ENCODE peak calls at places on chromosomes 12 and 14, in eight cellular contexts. R is BE2C; F is ascending aorta; Y is A549; M is GM06990; V is bronchial epithelial cell; N is astrocyte of the spinal cord; D is effector memory CD4-positive, alpha-beta T cell. E is an unnamed sample.

GRCh38 chr14:90970167-90970600 is 90.3 kb downstream of the RPS6KA5 start:
- DNase-seq in R (no peak), F (no peak), Y (peak; percentile 29), M (peak; percentile 16), V (peak; percentile 90), N (peak; percentile 4), D (no peak), E (no peak)

GRCh38 chr12:68180792-68181744 is 21.5 kb upstream of the IFNG start:
- DNase-seq in R (no peak), F (no peak), Y (no peak), M (no peak), V (peak; percentile 34), N (no peak), D (no peak), E (no peak)

GRCh38 chr14:20823859-20824258 is 21.2 kb upstream of the RNASE1 start:
- DNase-seq in R (no peak), F (no peak), Y (no peak), M (no peak), V (no peak), N (no peak), D (no peak), E (no peak)

GRCh38 chr12:19988918-19989317 is 379.4 kb upstream of the PDE3A start:
- DNase-seq in R (no peak), F (no peak), Y (no peak), M (no peak), V (no peak), N (no peak), D (no peak), E (no peak)

GRCh38 chr14:105251920-105252319 is 3.6 kb downstream of the BTBD6 start:
- DNase-seq in R (peak; percentile 1), F (no peak), Y (no peak), M (no peak), V (no peak), N (no peak), D (no peak), E (no peak)

GRCh38 chr12:93011100-93011499 is 82.0 kb upstream of the EEA1 start:
- DNase-seq in R (no peak), F (no peak), Y (no peak), M (no peak), V (no peak), N (no peak), D (no peak), E (no peak)

GRCh38 chr14:89146291-89146690 is 270.7 kb downstream of the FOXN3 start:
- DNase-seq in R (no peak), F (no peak), Y (no peak), M (no peak), V (no peak), N (peak; percentile 14), D (no peak), E (no peak)

GRCh38 chr14:69999246-69999645 is 120.0 kb downstream of the SMOC1 start:
- DNase-seq in R (no peak), F (no peak), Y (peak; percentile 95), M (no peak), V (peak; percentile 100), N (peak; percentile 99), D (no peak), E (no peak)

GRCh38 chr14:46691819-46692218 is 40.2 kb upstream of the RPL10L start:
- DNase-seq in R (no peak), F (no peak), Y (no peak), M (no peak), V (peak; percentile 57), N (no peak), D (no peak), E (no peak)

GRCh38 chr12:91178801-91179200 is 3.8 kb downstream of the DCN start:
- DNase-seq in R (no peak), F (no peak), Y (no peak), M (no peak), V (no peak), N (no peak), D (no peak), E (no peak)

GRCh38 chr14:50862171-50862570 is 9.7 kb upstream of the ABHD12B start:
- DNase-seq in R (no peak), F (no peak), Y (no peak), M (no peak), V (no peak), N (no peak), D (no peak), E (no peak)

GRCh38 chr12:20234474-20234873 is 133.9 kb upstream of the PDE3A start:
- DNase-seq in R (no peak), F (no peak), Y (no peak), M (no peak), V (no peak), N (no peak), D (no peak), E (no peak)

GRCh38 chr12:32737715-32738114 is 18.0 kb downstream of the YARS2 start:
- DNase-seq in R (no peak), F (no peak), Y (no peak), M (no peak), V (no peak), N (no peak), D (no peak), E (no peak)

GRCh38 chr12:124884587-124885438 is 21.1 kb upstream of the SCARB1 start:
- DNase-seq in R (peak; percentile 48), F (no peak), Y (no peak), M (peak; percentile 78), V (no peak), N (no peak), D (no peak), E (peak; percentile 79)

GRCh38 chr14:33364536-33364935 is 425.9 kb downstream of the NPAS3 start:
- DNase-seq in R (no peak), F (no peak), Y (no peak), M (no peak), V (no peak), N (no peak), D (no peak), E (no peak)

GRCh38 chr12:112005419-112006395 is 7.3 kb downstream of the TMEM116 start:
- DNase-seq in R (no peak), F (no peak), Y (peak; percentile 57), M (no peak), V (peak; percentile 44), N (no peak), D (no peak), E (no peak)

GRCh38 chr12:72271741-72272661 is at the start of gene TRHDE:
- DNase-seq in R (peak; percentile 12), F (no peak), Y (peak; percentile 17), M (peak; percentile 3), V (no peak), N (peak; percentile 76), D (no peak), E (no peak)

GRCh38 chr14:100586520-100587247 is 533 bp downstream of the BEGAIN start:
- DNase-seq in R (peak; percentile 66), F (no peak), Y (peak; percentile 61), M (no peak), V (peak; percentile 65), N (no peak), D (no peak), E (no peak)

GRCh38 chr14:39766397-39767000 is 334.3 kb upstream of the FBXO33 start:
- DNase-seq in R (no peak), F (no peak), Y (no peak), M (no peak), V (no peak), N (no peak), D (no peak), E (no peak)

GRCh38 chr12:11812558-11813421 is 163.3 kb downstream of the ETV6 start:
- DNase-seq in R (peak; percentile 44), F (no peak), Y (no peak), M (peak; percentile 67), V (no peak), N (peak; percentile 73), D (no peak), E (no peak)

GRCh38 chr14:56023681-56024080 is 94.5 kb upstream of the PELI2 start:
- DNase-seq in R (no peak), F (no peak), Y (no peak), M (no peak), V (no peak), N (no peak), D (no peak), E (no peak)

GRCh38 chr12:107761502-107761904 is 566 bp upstream of the PRDM4 start:
- DNase-seq in R (no peak), F (no peak), Y (no peak), M (no peak), V (no peak), N (no peak), D (no peak), E (no peak)
- H3K4me3 ChIP-seq in R (peak overlapping the region; percentile 90), F (peak overlapping the region; percentile 71), Y (peak overlapping the region; percentile 90), M (peak overlapping the region; percentile 62), V (peak overlapping the region; percentile 38), N (peak overlapping the region; percentile 60), D (peak overlapping the region; percentile 71), E (peak overlapping the region; percentile 60)

DNA sequence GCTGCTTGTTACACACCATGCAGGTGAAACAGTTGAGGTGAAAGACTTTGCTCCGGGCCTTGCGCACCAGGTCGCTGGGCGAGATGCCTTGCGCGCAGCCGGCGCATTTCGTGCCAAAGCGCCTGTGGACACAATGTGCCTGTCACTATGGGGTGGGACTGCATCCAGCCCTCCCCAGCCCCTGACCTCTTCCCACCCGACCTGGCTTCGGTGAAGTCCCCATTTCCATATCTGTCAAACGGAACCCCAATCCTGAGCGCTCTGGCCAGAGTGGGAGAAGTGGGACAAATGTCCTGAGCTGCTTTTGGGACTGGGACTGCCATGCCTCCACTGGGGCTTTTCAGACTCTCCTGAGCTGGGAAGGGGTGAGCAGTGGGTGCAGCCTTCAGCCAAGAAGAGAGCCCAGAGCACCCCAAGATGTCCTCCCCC is 2.4 kb downstream of the LHX5 start:
- DNase-seq in R (no peak), F (no peak), Y (no peak), M (no peak), V (no peak), N (no peak), D (no peak), E (no peak)
- H3K4me3 ChIP-seq in R (no peak overlapping the region), F (no peak overlapping the region), Y (no peak overlapping the region), M (no peak overlapping the region), V (no peak overlapping the region), N (no peak overlapping the region), D (no peak overlapping the region), E (no peak overlapping the region)

DNA sequence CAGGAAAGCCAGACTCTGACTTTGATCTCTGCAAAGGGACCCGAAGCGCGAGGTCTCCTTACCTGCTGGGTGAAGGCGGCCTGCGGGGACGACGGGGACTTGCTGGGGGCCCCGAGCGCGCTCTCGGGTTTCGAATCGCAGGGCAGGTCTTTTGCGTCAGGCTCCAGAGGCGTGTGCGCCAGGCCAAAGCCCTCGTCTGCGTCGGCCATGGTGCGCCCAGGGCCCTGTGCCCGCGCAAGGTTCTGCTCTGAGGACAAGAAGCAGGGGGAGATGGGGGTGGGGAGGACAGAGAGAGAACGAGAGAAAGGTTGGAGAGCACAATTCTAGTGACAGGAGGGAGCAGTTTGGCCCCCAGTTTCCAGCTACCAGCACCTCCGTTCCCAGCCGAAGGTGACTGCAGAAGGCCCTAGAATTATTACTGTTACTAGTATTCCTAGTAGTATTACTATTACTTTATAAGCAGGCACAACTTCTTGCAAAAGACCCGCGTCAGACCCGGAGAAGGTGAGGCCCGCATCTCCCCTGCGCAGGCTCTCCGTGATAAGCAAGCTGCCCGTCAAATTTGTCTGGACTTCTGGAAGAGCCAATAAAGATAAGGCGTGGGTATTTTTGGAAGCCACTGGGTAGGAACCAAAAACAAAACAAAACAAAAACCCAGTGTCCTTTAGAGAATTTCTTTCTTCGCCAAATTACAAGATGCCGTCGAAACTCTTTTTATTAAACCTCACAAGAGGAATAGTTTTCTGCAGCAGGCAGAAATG is 2.1 kb downstream of the TBX5 start:
- DNase-seq in R (no peak), F (no peak), Y (no peak), M (no peak), V (no peak), N (no peak), D (no peak), E (no peak)
- H3K4me3 ChIP-seq in R (no peak overlapping the region), F (no peak overlapping the region), Y (no peak overlapping the region), M (no peak overlapping the region), V (no peak overlapping the region), N (no peak overlapping the region), D (no peak overlapping the region), E (no peak overlapping the region)

GRCh38 chr12:62190081-62190480 is 70.1 kb upstream of the USP15 start:
- DNase-seq in R (no peak), F (no peak), Y (no peak), M (no peak), V (no peak), N (no peak), D (no peak), E (no peak)
- H3K4me3 ChIP-seq in R (no peak overlapping the region), F (no peak overlapping the region), Y (no peak overlapping the region), M (no peak overlapping the region), V (no peak overlapping the region), N (no peak overlapping the region), D (no peak overlapping the region), E (no peak overlapping the region)